ENCODE peak calls at places on chromosomes 6 and 20, in six cellular contexts. B, L, E, V, Z and D are unnamed samples. For H3K4me1, the result is how much of the 10 kb centered on the place peaks cover.

GRCh38 chr6:131191590-131191989 is 56.3 kb downstream of the AKAP7 start:
- DNase-seq in Z (no peak), E (no peak), B (no peak), V (no peak), L (no peak), D (no peak)

GRCh38 chr20:44730441-44730840 is 15.2 kb upstream of the KCNK15 start:
- DNase-seq in V (no peak), B (peak), E (no peak), L (no peak), Z (no peak), D (no peak)

GRCh38 chr20:46558511-46558959 is 8.1 kb upstream of the OCSTAMP start:
- DNase-seq in E (peak), B (peak), Z (no peak), L (peak), V (peak), D (no peak)

GRCh38 chr6:12149944-12150510 is 137.9 kb downstream of the HIVEP1 start:
- DNase-seq in E (no peak), B (no peak), V (no peak), Z (no peak), L (no peak), D (no peak)

GRCh38 chr20:46688151-46689081 is 828 bp downstream of the TP53RK start:
- DNase-seq in B (peak), Z (no peak), L (no peak), E (no peak), V (no peak), D (no peak)

GRCh38 chr6:14200047-14200446 is 82.5 kb downstream of the CD83 start:
- DNase-seq in E (no peak), V (no peak), L (no peak), Z (no peak), B (peak), D (no peak)

GRCh38 chr20:8805737-8806442 is 263.0 kb upstream of the PLCB4 start:
- DNase-seq in B (no peak), Z (no peak), L (no peak), E (no peak), V (no peak), D (no peak)

GRCh38 chr6:128327890-128328289 is 192.5 kb downstream of the PTPRK start:
- DNase-seq in Z (peak), E (no peak), V (no peak), B (peak), L (no peak), D (peak)

GRCh38 chr6:84635081-84635745 is 129.2 kb downstream of the TBX18 start:
- DNase-seq in E (no peak), Z (peak), L (no peak), V (no peak), B (peak), D (no peak)

GRCh38 chr6:54665246-54665645 is 181.3 kb upstream of the FAM83B start:
- DNase-seq in E (no peak), B (no peak), Z (no peak), L (no peak), V (no peak), D (no peak)

GRCh38 chr6:111417181-111417585 is 65.8 kb downstream of the REV3L start:
- DNase-seq in E (no peak), V (no peak), B (peak), L (peak), Z (peak), D (no peak)

GRCh38 chr6:144725731-144726522 is 440.8 kb downstream of the UTRN start:
- DNase-seq in L (peak), B (no peak), E (no peak), V (no peak), Z (no peak), D (no peak)

GRCh38 chr6:31356216-31356945 is 598 bp downstream of the HLA-B start:
- DNase-seq in V (peak), E (no peak), B (peak), L (peak), Z (no peak), D (peak)

GRCh38 chr6:36949636-36950035 is 4.9 kb upstream of the PI16 start:
- DNase-seq in E (no peak), L (no peak), Z (no peak), V (no peak), B (peak), D (no peak)

GRCh38 chr6:4906293-4906941 is 97.4 kb downstream of the RPP40 start:
- DNase-seq in Z (no peak), E (no peak), L (no peak), B (no peak), V (no peak), D (no peak)

GRCh38 chr20:3080939-3081388 is 3.6 kb downstream of the AVP start:
- DNase-seq in E (peak), L (peak), V (peak), Z (no peak), B (peak), D (no peak)

GRCh38 chr6:3213334-3213695 is 14.1 kb downstream of the TUBB2B start:
- DNase-seq in B (no peak), L (no peak), E (no peak), V (no peak), Z (no peak), D (no peak)

GRCh38 chr6:140043762-140044378 is 669.4 kb upstream of the CITED2 start:
- DNase-seq in Z (no peak), V (no peak), L (no peak), B (peak), E (no peak), D (no peak)

GRCh38 chr6:42313038-42313437 is 95.4 kb upstream of the MRPS10 start:
- DNase-seq in B (peak), Z (no peak), L (no peak), V (no peak), E (no peak), D (no peak)

GRCh38 chr6:147078602-147079001 is 125.6 kb upstream of the STXBP5 start:
- DNase-seq in B (peak), V (no peak), E (no peak), L (no peak), Z (no peak), D (no peak)

GRCh38 chr20:48489046-48489463 is 338.7 kb downstream of the PREX1 start:
- DNase-seq in E (no peak), Z (no peak), B (no peak), L (no peak), V (no peak), D (no peak)

GRCh38 chr6:90103056-90103793 is 193.4 kb downstream of the BACH2 start:
- DNase-seq in E (no peak), L (no peak), B (peak), V (no peak), Z (no peak), D (peak)
- H3K4me1 ChIP-seq in E (under half), L (under half), B (under half), V (under half), Z (under half), D (half or more)

GRCh38 chr6:163132050-163132750 is 282.3 kb upstream of the QKI start:
- DNase-seq in B (peak), E (no peak), Z (peak), V (no peak), L (no peak), D (no peak)
- H3K4me3 ChIP-seq in B (no peak), E (no peak), Z (no peak), V (no peak), L (no peak), D (no peak)

DNA sequence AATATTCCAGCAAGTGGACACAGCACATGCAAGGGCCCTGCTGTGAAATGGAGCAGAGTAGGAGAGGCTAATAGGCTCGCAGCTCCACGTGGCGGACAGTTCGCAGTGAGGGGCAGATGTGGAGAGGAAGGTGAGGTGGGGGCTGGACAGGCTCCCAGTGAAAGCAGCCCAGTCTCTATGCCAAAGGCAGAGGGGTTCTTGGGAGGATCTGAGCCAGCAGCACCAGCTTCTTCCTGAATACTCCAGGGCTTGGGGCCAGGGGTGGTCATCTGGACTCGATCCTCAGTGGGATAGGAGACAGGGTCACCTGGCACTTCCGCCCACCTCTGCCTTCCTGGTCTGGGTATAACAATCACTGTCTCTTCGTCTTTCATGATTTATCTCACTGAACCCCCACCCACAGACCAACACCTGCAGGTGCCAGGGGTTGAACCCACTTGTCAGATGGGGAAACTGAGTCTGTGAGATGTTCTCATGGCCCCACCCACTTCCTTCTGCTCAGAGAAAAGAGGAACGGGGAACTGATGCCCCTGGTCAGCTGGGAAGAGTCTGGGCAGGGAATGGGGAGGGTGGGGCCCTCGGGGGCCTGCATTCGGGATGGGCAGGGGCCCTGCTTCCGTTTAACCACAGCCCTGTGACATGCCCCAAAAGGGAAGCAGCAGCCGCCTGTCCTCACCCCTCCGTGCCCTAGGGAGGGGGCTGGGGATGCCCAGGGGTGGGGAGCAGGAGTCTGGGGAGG is 81.2 kb downstream of the CEBPB start:
- DNase-seq in V (peak), B (no peak), E (peak), L (peak), Z (no peak), D (no peak)
- H3K27ac ChIP-seq in V (no peak), B (no peak), E (no peak), L (no peak), Z (no peak), D (no peak)

GRCh38 chr20:55540013-55540412 is 465.3 kb downstream of the CBLN4 start:
- DNase-seq in B (no peak), L (no peak), E (no peak), V (no peak), Z (no peak), D (no peak)

GRCh38 chr20:55535366-55535765 is 470.0 kb downstream of the CBLN4 start:
- DNase-seq in B (no peak), V (no peak), Z (no peak), L (no peak), E (no peak), D (no peak)

GRCh38 chr20:55544638-55545037 is 460.7 kb downstream of the CBLN4 start:
- DNase-seq in Z (no peak), V (no peak), B (no peak), L (no peak), E (no peak), D (no peak)

GRCh38 chr20:55538261-55538908 is 466.9 kb downstream of the CBLN4 start:
- DNase-seq in Z (no peak), V (no peak), B (no peak), E (no peak), L (no peak), D (no peak)

DNA sequence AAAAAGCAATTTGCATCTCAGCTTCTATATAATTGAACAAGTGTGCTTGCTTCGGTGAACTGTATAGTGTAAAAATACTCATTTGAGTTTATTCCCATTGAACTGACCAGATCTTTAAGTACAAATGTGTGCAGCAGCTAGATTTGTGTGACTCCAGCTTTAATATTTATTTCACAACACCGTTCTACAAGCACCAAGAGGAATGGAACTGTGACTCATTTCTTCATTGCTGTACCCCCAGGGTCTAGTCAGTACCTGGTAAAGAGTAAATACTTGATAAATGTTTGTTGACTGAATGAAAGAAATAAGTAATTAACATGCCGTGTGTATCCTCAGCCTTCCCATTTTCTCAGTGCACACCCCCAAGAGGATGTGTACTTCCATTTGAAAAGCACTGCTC is 464.8 kb downstream of the CBLN4 start:
- DNase-seq in L (no peak), B (no peak), V (no peak), Z (no peak), E (no peak), D (no peak)
- H3K4me1 ChIP-seq in L (under half), B (under half), V (under half), Z (under half), E (under half), D (under half)

GRCh38 chr6:138571174-138571573 is 71.9 kb upstream of the NHSL1 start:
- DNase-seq in E (no peak), V (no peak), Z (no peak), B (peak), L (no peak), D (no peak)

GRCh38 chr6:138568997-138569396 is 69.7 kb upstream of the NHSL1 start:
- DNase-seq in B (no peak), Z (no peak), L (no peak), E (no peak), V (no peak), D (no peak)

GRCh38 chr6:138569554-138569953 is 70.3 kb upstream of the NHSL1 start:
- DNase-seq in Z (no peak), B (no peak), V (no peak), E (no peak), L (no peak), D (no peak)

GRCh38 chr6:138570716-138571020 is 71.4 kb upstream of the NHSL1 start:
- DNase-seq in E (no peak), B (peak), V (no peak), L (no peak), Z (no peak), D (no peak)

GRCh38 chr6:138569970-138570715 is 70.8 kb upstream of the NHSL1 start:
- DNase-seq in B (peak), E (no peak), V (no peak), L (no peak), Z (no peak), D (no peak)
- H3K4me3 ChIP-seq in B (peak), E (peak), V (peak), L (peak), Z (peak), D (no peak)

GRCh38 chr6:44302856-44303255 is 10.3 kb downstream of the AARS2 start:
- DNase-seq in Z (no peak), V (no peak), E (no peak), L (no peak), B (no peak), D (no peak)
- H3K27ac ChIP-seq in Z (no peak), V (no peak), E (no peak), L (no peak), B (no peak), D (no peak)

GRCh38 chr20:4959582-4959981 is 41.7 kb downstream of the SLC23A2 start:
- DNase-seq in L (no peak), E (no peak), B (no peak), V (no peak), Z (no peak), D (no peak)
- H3K4me1 ChIP-seq in L (under half), E (under half), B (under half), V (under half), Z (under half), D (under half)